ENCODE peak calls at places on chromosome 9, in four cellular contexts. N is GM12878, T is SK-N-SH, P is HCT116. E is an unnamed sample.
A peak's percentile ranks its signal among the peaks of the same experiment; 100 is the strongest.

GRCh38 chr9:124045076-124045829 is 33.7 kb downstream of the LHX2 start:
- DNase-seq in N (no peak), T (peak; percentile 83), P (no peak), E (peak; percentile 79)

GRCh38 chr9:130805510-130806387 is 29.3 kb upstream of the ABL1 start:
- DNase-seq in N (peak; percentile 61), T (no peak), P (no peak), E (no peak)

GRCh38 chr9:126472931-126473330 is 140.8 kb upstream of the LMX1B start:
- DNase-seq in N (no peak), T (no peak), P (no peak), E (no peak)

GRCh38 chr9:93096131-93096802 is at the start of gene CARD19:
- DNase-seq in N (no peak), T (no peak), P (no peak), E (peak; percentile 47)

GRCh38 chr9:130607640-130608420 is 28.5 kb downstream of the FUBP3 start:
- DNase-seq in N (no peak), T (no peak), P (no peak), E (no peak)

GRCh38 chr9:131119600-131119999 is 5.8 kb upstream of the NUP214 start:
- DNase-seq in N (no peak), T (no peak), P (no peak), E (no peak)

GRCh38 chr9:116789097-116789496 is 102.0 kb downstream of the TRIM32 start:
- DNase-seq in N (no peak), T (no peak), P (no peak), E (no peak)

GRCh38 chr9:112771359-112772214 is 21.0 kb downstream of the SNX30 start:
- DNase-seq in N (no peak), T (no peak), P (no peak), E (no peak)

GRCh38 chr9:33172256-33172678 is 5.1 kb upstream of the B4GALT1 start:
- DNase-seq in N (no peak), T (no peak), P (no peak), E (no peak)

GRCh38 chr9:16521868-16522381 is 348.5 kb downstream of the BNC2 start:
- DNase-seq in N (no peak), T (peak; percentile 19), P (no peak), E (no peak)

GRCh38 chr9:135761150-135761844 is 59.3 kb downstream of the KCNT1 start:
- DNase-seq in N (no peak), T (no peak), P (no peak), E (no peak)
- TF ChIP-seq JUND in N (no peak), T (no peak), P (no peak), E (no peak)

GRCh38 chr9:132155514-132155913 is 6.3 kb upstream of the NTNG2 start:
- DNase-seq in N (no peak), T (no peak), P (no peak), E (no peak)
- TF ChIP-seq JUND in N (no peak), T (no peak), P (no peak), E (no peak)

DNA sequence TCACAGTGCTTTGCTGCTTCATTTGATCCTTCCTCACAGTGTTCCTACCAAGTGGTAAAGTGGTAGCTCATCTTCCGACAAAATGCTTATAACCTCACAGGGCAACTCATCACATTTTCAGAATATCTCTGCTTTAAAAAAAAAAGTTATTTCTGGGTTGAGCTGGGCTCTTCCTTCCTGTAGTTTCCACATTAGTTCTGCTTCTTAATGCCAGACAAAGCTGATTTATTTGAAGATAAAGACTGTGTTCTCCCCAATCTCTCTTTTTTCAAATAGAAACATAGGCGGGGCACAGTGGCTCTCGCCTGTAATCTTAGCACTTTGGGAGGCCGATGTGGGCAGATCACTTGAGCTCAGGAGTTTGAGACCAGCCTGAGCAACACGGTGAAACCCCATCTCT is 273.1 kb downstream of the ACTL7B start:
- DNase-seq in N (no peak), T (no peak), P (no peak), E (no peak)
- TF ChIP-seq JUND in N (no peak), T (no peak), P (no peak), E (no peak)

DNA sequence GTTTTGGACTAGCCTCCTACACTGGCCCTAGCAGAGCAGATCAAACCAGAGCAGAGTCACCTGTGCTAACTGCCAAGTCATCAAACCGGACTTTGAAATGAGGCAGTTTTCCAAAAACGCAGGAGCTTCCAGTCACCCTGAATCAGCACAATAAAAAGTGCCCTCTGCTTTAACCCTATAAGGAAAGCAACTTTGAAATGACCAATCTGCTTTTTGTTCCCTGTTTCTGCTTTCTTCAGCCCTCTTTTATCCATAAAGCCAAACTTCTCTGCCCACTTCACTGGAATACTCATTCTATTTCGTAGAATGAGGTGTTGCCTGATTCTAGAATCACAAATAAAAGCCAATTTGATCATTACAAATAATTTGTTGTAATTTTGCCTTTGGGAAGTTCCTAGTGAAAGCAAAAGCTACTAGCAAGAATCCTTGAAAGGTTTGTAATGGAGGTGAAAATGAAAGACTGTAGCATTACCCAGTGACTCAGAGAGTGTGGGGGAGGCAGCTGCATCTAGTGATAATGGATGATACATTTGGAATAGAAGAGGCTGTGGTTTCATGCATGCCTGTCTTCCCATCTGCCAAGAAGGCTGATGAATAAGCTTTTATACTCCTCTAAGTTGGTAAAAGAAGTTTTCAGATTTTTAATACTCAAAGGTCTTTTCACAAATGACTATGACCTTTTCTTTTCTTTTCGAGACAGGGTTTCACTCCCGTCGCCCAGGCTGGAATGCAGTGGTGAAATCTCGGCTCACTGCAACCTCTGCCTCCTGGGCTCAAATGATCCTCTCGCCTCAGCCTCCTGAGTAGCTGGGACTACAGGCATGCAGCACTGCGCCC is 14.9 kb downstream of the SPAAR start:
- DNase-seq in N (no peak), T (no peak), P (peak; percentile 44), E (no peak)
- TF ChIP-seq JUND in N (no peak), T (peak; percentile 90), P (no peak), E (no peak)

GRCh38 chr9:87725900-87726709 is at the start of gene CTSL:
- DNase-seq in N (no peak), T (peak; percentile 90), P (peak; percentile 59), E (peak; percentile 61)
- TF ChIP-seq JUND in N (no peak), T (no peak), P (no peak), E (no peak)

E was measured in T47D.